ENCODE peak calls at places on chromosomes 13 and 19, in seven cellular contexts. N is cardiac muscle cell, T is pancreas, E is astrocyte of the spinal cord, G is astrocyte of the cerebellum, O is endothelial cell of umbilical vein, B is IMR-90. X is an unnamed sample.

GRCh38 chr19:51809787-51810186 is 14.8 kb downstream of the FPR3 start:
- DNase-seq in G (no peak), T (no peak), O (no peak), B (no peak), N (peak), E (no peak), X (no peak)

GRCh38 chr19:42176649-42176989 is 40.9 kb downstream of the DEDD2 start:
- DNase-seq in G (no peak), N (no peak), T (no peak), O (no peak), B (no peak), E (no peak), X (no peak)

GRCh38 chr19:30906871-30907270 is 442.4 kb downstream of the TSHZ3 start:
- DNase-seq in T (no peak), N (no peak), O (no peak), E (no peak), B (no peak), G (no peak), X (no peak)

GRCh38 chr19:44671400-44671799 is at the start of gene CEACAM19:
- DNase-seq in O (no peak), T (no peak), E (no peak), B (no peak), G (no peak), N (no peak), X (no peak)

GRCh38 chr13:96036515-96036914 is 16.7 kb downstream of the UGGT2 start:
- DNase-seq in B (no peak), E (no peak), O (no peak), T (no peak), G (no peak), N (no peak), X (no peak)

GRCh38 chr19:12672744-12673143 is 6.1 kb downstream of the WDR83 start:
- DNase-seq in E (no peak), N (no peak), T (no peak), G (no peak), B (no peak), O (no peak), X (no peak)

GRCh38 chr13:59641261-59641660 is 522.5 kb downstream of the DIAPH3 start:
- DNase-seq in B (no peak), T (no peak), O (no peak), N (no peak), E (no peak), G (no peak), X (no peak)

GRCh38 chr19:31979362-31979761 is 366.0 kb upstream of the ZNF507 start:
- DNase-seq in T (no peak), O (no peak), G (no peak), N (no peak), B (no peak), E (no peak), X (no peak)

GRCh38 chr13:52749446-52749845 is 9.8 kb upstream of the CNMD start:
- DNase-seq in E (no peak), T (no peak), O (no peak), B (no peak), G (no peak), N (no peak), X (no peak)

GRCh38 chr13:41407380-41407779 is 50.0 kb upstream of the RGCC start:
- DNase-seq in T (no peak), B (peak), N (no peak), G (no peak), E (no peak), O (no peak), X (no peak)

GRCh38 chr13:44243198-44243852 is 130.3 kb upstream of the SERP2 start:
- DNase-seq in G (peak), N (peak), B (peak), T (no peak), O (peak), E (peak), X (no peak)

GRCh38 chr13:59915252-59915651 is 248.5 kb downstream of the DIAPH3 start:
- DNase-seq in O (no peak), G (no peak), E (no peak), B (no peak), N (no peak), T (no peak), X (no peak)

GRCh38 chr19:19399733-19400438 is 5.6 kb upstream of the GATAD2A start:
- DNase-seq in N (peak), B (peak), O (peak), G (no peak), E (no peak), T (no peak), X (no peak)

GRCh38 chr19:38266070-38266469 is 1.7 kb downstream of the SPINT2 start:
- DNase-seq in O (no peak), B (no peak), N (no peak), T (no peak), E (no peak), G (no peak), X (no peak)

GRCh38 chr13:90068658-90069057 is 1278.8 kb upstream of the MIR17HG start:
- DNase-seq in B (no peak), G (no peak), E (no peak), O (no peak), N (no peak), T (no peak), X (no peak)

GRCh38 chr19:33193864-33194362 is at the start of gene LRP3:
- DNase-seq in E (no peak), B (peak), T (peak), G (no peak), O (peak), N (peak), X (no peak)
- H3K4me3 ChIP-seq in E (peak), B (peak), T (peak), G (peak), O (peak), N (peak), X (no peak)

GRCh38 chr19:5026706-5027273 is 57.9 kb downstream of the KDM4B start:
- DNase-seq in E (no peak), G (no peak), T (no peak), N (peak), O (peak), B (no peak), X (no peak)
- TF ChIP-seq CTCF in E (peak), G (peak), T (no peak), N (no peak), O (no peak), B (peak), X (no peak)

GRCh38 chr19:3099347-3100145 is 5.4 kb downstream of the GNA11 start:
- DNase-seq in B (no peak), N (no peak), E (no peak), O (no peak), G (no peak), T (no peak), X (no peak)
- H3K4me3 ChIP-seq in B (no peak), N (no peak), E (no peak), O (no peak), G (no peak), T (no peak), X (no peak)

DNA sequence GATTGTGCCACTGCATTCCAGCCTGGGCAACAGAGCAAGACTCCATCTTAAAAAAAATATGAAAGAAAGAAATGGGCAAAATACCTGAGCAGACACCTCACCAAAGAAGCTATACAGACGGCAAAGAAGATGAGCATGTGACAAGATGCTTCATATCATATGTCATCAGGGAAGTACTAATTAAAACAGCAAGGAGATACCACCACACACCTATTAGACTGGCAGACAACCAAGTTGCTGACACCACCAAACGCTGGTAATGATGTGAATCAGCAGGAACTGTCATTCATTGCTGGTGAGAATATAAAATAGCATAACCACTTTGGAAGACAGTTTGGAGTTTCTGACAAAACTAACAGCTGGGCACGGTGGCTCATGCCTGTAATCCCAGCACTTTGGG is 11.5 kb upstream of the TFDP1 start:
- DNase-seq in T (no peak), E (no peak), O (no peak), B (no peak), N (no peak), G (no peak), X (no peak)
- TF ChIP-seq CTCF in T (no peak), E (no peak), O (no peak), B (no peak), N (no peak), G (no peak), X (no peak)

DNA sequence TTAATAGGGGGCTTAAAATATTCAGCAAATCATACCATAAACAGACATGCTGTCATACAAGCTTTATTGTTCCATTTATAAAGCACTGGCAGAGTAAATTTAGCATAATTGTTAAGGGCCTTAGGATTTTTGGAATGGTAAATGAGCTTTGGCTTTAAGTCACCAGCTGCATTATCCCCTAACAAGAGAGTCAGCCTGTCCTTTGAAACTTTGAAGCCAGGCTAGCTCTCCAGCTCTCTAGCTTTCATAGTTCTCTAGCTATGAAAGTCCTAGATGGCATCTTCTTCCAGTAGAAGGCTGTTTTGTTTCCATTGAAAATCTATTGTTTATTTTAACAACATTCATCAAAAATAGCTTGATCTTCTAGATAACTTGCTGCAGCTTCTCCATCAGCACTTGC is 420.8 kb upstream of the GPC6 start:
- DNase-seq in N (no peak), O (no peak), B (no peak), E (no peak), T (no peak), G (no peak), X (no peak)
- H3K4me3 ChIP-seq in N (no peak), O (no peak), B (no peak), E (no peak), T (no peak), G (no peak), X (no peak)

GRCh38 chr13:34148359-34148758 is 330.4 kb downstream of the RFC3 start:
- DNase-seq in G (no peak), O (no peak), E (no peak), T (no peak), N (no peak), B (no peak), X (no peak)

GRCh38 chr13:34139660-34140059 is 321.7 kb downstream of the RFC3 start:
- DNase-seq in G (no peak), N (no peak), B (no peak), T (no peak), E (no peak), O (no peak), X (no peak)

GRCh38 chr13:34145061-34145460 is 327.1 kb downstream of the RFC3 start:
- DNase-seq in N (no peak), B (no peak), G (no peak), E (no peak), T (no peak), O (no peak), X (no peak)

GRCh38 chr13:34143637-34144036 is 325.7 kb downstream of the RFC3 start:
- DNase-seq in B (no peak), G (no peak), O (no peak), N (no peak), E (no peak), T (no peak), X (no peak)
- TF ChIP-seq CTCF in B (no peak), G (no peak), O (no peak), N (no peak), E (no peak), T (no peak), X (no peak)

GRCh38 chr19:6738726-6739389 is 622 bp upstream of the TRIP10 start:
- DNase-seq in E (no peak), O (no peak), B (peak), T (peak), N (no peak), G (no peak), X (no peak)
- H3K4me3 ChIP-seq in E (peak), O (no peak), B (peak), T (no peak), N (peak), G (peak), X (peak)

DNA sequence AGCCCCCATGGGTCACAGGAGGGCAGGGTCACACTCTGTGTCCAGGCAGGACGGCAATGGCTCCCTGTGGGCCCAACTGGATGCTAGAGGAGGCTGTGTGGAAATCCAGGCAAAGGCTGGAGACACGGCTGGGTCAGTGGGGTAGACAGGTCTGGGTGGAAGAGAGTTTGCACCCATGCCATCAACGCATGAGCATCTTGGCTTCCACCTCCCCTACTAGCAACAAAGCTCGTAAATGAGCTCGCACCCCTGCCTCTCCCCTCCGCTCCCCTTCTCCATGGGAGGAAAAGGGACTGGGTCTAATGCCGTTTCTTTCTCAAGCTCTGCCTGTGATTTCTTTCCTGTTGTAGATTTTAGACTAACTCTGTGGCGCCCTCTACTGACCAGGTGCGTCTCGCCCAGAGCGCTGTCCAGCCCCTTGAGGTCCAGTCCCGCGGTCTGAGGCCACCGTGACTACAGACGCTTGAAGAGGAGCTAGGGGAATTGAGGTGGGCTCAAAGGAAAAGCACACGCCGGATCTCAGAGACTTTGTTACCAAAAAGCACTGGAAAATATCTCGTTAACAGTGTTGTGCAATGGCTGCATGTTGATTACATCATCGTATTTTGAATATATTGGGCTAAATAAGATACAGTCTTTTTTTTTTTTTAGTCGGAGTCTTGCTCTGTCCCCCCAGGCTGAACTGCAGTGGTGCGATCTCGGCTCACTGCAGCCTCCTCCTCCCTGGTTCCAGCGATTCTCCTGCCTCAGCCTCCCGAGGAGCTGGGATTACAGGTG is 50.7 kb upstream of the USP29 start:
- DNase-seq in T (no peak), B (no peak), N (no peak), G (no peak), O (no peak), E (no peak), X (no peak)
- TF ChIP-seq CTCF in T (no peak), B (no peak), N (no peak), G (no peak), O (no peak), E (no peak), X (peak)

DNA sequence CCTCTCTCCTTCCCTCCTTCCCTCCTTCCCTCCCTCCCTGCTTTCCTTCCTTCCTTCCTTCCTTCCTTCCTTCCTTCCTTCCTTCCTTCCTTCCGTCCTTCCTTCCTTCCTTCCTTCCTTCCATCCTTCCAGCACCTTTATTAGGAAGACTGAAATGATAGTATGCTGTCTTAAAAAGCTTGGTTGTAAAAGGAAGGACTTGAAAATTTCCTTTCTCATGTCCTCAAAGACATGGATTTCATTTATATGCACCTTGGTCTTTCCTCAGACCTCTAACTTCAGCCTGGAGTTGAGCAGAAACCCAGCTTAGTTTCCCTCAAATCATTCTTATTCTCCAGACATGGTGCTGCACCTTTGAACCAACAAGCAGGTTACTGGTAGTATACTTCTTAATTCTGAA is 141.7 kb downstream of the GPC6 start:
- DNase-seq in E (no peak), O (no peak), T (no peak), N (no peak), B (no peak), G (no peak), X (no peak)
- H3K4me3 ChIP-seq in E (no peak), O (no peak), T (no peak), N (no peak), B (no peak), G (no peak), X (no peak)